ENCODE peak calls at places on chromosome 12, in four cellular contexts. D is neuronal stem cell; Y is cardiac muscle cell; O is CD4-positive, alpha-beta memory T cell. M is an unnamed sample. For H3K4me1 and H3K9me3, the result is how much of the 10 kb centered on the place peaks cover.

GRCh38 chr12:6963016-6963731 is 7.3 kb downstream of the PHB2 start:
- DNase-seq in Y (no peak), D (no peak), O (no peak), M (no peak)

GRCh38 chr12:127233016-127233415 is 1034.0 kb upstream of the TMEM132C start:
- DNase-seq in Y (no peak), O (no peak), D (no peak), M (no peak)

GRCh38 chr12:6200266-6201198 is at the start of gene CD9:
- DNase-seq in O (no peak), Y (no peak), D (no peak), M (peak)

GRCh38 chr12:49961111-49961922 is at the start of gene AQP5:
- DNase-seq in Y (no peak), O (no peak), D (no peak), M (no peak)

GRCh38 chr12:117063162-117063911 is 35.9 kb downstream of the TESC start:
- DNase-seq in Y (no peak), O (peak), D (no peak), M (no peak)

GRCh38 chr12:29024117-29024516 is 125.0 kb upstream of the FAR2 start:
- DNase-seq in O (no peak), D (no peak), Y (no peak), M (no peak)

GRCh38 chr12:105862163-105862821 is 276.5 kb downstream of the NUAK1 start:
- DNase-seq in D (no peak), Y (peak), O (no peak), M (no peak)

GRCh38 chr12:116556964-116557706 is 2.0 kb upstream of the MAP1LC3B2 start:
- DNase-seq in Y (peak), D (no peak), O (no peak), M (no peak)

GRCh38 chr12:3752741-3753486 is at the start of gene CRACR2A:
- DNase-seq in D (peak), O (peak), Y (peak), M (peak)

GRCh38 chr12:62640910-62641448 is 174.4 kb downstream of the MON2 start:
- DNase-seq in O (peak), Y (peak), D (no peak), M (peak)

GRCh38 chr12:93229494-93230310 is 148.0 kb upstream of the NUDT4 start:
- DNase-seq in Y (peak), O (no peak), D (no peak), M (peak)

GRCh38 chr12:30796508-30796780 is 41.7 kb upstream of the CAPRIN2 start:
- DNase-seq in O (no peak), D (peak), Y (peak), M (peak)

GRCh38 chr12:69566603-69567002 is 18.7 kb upstream of the CCT2 start:
- DNase-seq in O (no peak), D (no peak), Y (no peak), M (no peak)

GRCh38 chr12:43957732-43958131 is 121.9 kb downstream of the TMEM117 start:
- DNase-seq in D (peak), Y (peak), O (peak), M (peak)

GRCh38 chr12:104465379-104465778 is 8.6 kb downstream of the CHST11 start:
- DNase-seq in Y (no peak), O (no peak), D (no peak), M (no peak)

GRCh38 chr12:4015225-4016076 is 142.3 kb upstream of the PARP11 start:
- DNase-seq in Y (no peak), O (no peak), D (no peak), M (no peak)

GRCh38 chr12:72241552-72241951 is 30.6 kb upstream of the TRHDE start:
- DNase-seq in D (no peak), Y (no peak), O (no peak), M (no peak)

GRCh38 chr12:6946920-6947374 is 3.1 kb downstream of the C12orf57 start:
- DNase-seq in O (no peak), Y (no peak), D (no peak), M (no peak)

GRCh38 chr12:105083551-105084105 is 630 bp downstream of the ALDH1L2 start:
- DNase-seq in O (no peak), Y (peak), D (no peak), M (peak)

DNA sequence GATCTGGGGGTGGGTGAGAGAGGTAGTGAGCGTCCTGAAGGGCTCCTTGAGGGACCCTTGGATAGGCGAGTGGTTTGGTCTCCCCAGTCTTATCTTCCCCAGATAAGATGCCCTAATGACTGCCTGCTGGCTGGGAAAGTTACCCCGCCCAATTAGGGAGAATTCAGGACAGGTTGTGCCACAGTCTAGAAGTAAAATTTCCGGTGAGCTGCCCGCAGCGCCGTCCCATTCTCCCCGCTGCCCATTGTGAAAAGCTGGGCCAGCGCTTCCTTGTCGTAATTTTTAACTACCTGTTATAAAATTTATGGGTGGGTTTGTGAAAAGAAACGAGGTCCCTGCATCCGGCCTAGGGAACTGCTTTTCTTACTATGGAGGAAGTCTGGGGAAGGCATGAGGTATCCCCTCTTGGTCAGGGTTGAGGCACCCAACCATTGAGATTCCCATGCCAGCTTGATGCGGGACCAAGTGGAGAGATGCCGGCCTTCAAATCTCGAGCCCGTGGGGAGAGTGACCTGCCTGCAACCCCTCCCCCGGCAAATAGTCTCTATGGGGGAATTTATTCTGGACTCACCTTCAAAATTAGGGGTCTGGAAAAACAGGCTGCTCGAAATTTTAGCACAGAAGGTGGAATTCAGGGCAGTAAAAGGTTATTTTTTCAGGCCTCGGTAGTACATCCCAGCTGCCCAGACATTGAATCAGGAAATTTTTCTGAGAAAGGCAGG is 6.6 kb downstream of the HOXC8 start:
- DNase-seq in Y (no peak), O (no peak), D (no peak), M (no peak)
- H3K4me1 ChIP-seq in Y (under half), O (under half), D (under half), M (half or more)

DNA sequence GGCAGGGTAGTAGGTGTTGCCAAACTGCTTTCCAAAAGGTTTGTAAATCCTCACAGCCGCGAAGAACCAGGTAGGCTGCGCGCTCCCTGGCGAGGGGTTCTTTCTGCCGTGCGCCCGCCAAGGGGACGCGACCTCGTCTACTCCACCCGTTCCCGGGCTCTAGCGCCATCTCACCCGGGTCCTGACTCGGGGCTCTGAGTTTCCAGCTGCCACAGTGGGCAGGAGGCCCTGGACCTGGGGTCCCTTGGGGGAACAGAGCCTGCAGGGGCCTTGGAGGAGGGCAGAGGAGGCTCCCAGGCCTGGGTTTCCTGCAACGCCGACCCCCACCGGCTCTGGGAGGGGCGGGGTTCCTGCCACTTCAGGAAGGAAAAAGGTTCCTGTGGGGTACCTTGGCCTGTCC is 706 bp downstream of the ANHX start:
- DNase-seq in D (no peak), Y (no peak), O (no peak), M (no peak)
- H3K9me3 ChIP-seq in D (under half), Y (under half), O (under half), M (under half)

DNA sequence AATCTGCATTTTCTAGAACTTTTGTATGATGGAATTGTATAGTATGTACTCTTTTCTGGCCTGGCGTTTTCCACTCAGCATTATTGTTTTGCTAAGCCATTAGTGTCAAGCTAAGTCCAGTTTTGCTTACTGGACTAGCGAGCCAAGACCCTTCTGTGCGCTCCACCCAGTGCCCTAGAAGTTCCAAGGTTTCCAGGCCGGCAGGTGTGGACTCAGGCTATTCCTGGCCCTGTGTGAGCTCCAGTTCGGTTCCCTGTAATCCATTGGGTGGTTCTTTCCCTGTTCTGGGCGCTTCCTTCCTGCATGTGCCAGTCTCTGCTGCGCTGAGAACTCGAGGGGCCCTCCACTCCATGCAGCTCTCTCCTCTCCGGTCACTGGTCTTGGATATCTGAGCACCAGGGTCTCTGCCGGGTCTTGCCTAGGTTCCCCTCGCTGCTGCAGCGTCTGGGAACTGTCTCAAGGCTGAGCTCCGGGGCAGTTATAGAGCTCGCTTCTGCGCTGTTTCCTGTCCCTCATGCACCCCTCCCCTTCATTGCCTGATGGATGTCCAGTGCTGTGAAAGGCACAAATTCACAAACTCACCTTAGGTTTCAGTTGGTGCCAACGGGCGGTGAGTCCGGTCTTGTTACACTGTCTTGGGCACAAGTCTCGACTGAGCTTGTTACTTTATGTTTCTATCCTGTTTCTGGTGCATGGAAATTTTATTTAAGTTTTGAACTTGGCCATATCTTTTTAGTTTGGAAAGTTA is 100.8 kb downstream of the ADGRD1 start:
- DNase-seq in D (no peak), O (no peak), Y (no peak), M (no peak)
- H3K4me1 ChIP-seq in D (under half), O (under half), Y (under half), M (under half)

DNA sequence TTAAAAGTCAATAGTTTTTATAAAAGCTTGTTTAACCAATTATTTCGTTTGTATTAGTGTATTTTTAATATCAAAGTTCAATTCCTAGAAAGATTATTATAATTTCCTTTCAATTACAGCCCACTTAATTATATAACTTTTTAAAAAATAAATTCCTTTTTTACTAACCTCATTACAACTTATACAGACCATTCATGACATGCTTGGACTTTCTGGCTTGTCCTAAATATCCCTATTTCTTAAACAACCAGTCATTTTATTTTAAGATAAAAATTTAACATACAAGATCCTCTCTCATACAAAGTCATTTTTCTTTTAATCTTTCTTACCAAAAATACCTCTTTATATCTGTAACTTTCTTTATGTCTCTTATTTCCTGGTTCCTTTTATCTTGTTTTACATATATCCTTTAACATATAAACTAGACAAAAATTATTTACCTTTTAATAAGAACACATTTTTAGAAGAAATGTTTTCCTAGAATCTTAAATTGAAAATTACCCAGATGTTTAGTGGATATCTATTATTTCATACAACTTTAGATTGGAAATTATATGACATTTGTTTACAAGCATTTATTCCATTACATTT is 10.4 kb upstream of the TMEM263 start:
- DNase-seq in D (no peak), O (no peak), Y (no peak), M (no peak)
- H3K9me3 ChIP-seq in D (under half), O (under half), Y (under half), M (under half)

GRCh38 chr12:125162489-125163028 is 97.3 kb downstream of the AACS start:
- DNase-seq in Y (no peak), O (no peak), D (no peak), M (no peak)
- H3K4me1 ChIP-seq in Y (under half), O (under half), D (under half), M (under half)

GRCh38 chr12:132306885-132307191 is 22.6 kb downstream of the GALNT9 start:
- DNase-seq in D (no peak), Y (no peak), O (no peak), M (no peak)

GRCh38 chr12:132305991-132306884 is 23.2 kb downstream of the GALNT9 start:
- DNase-seq in D (no peak), Y (no peak), O (no peak), M (no peak)

GRCh38 chr12:132309162-132310086 is 20.0 kb downstream of the GALNT9 start:
- DNase-seq in D (no peak), Y (no peak), O (no peak), M (no peak)

GRCh38 chr12:132310181-132311040 is 19.0 kb downstream of the GALNT9 start:
- DNase-seq in O (no peak), D (no peak), Y (peak), M (peak)

GRCh38 chr12:132308311-132309161 is 20.9 kb downstream of the GALNT9 start:
- DNase-seq in O (no peak), Y (no peak), D (no peak), M (no peak)
- H3K9me3 ChIP-seq in O (under half), Y (under half), D (under half), M (under half)

M was measured in A673.